ENCODE peak calls at places on chromosomes 1 and 21, in four cellular contexts. Q, D, U and M are unnamed samples. For H3K4me1, the result is how much of the 10 kb centered on the place peaks cover.

GRCh38 chr21:43645414-43645891 is 13.8 kb downstream of the HSF2BP start:
- DNase-seq in Q (peak), D (peak), U (peak), M (peak)

GRCh38 chr1:149936076-149936991 is at the start of gene MTMR11:
- DNase-seq in Q (no peak), D (peak), U (peak), M (no peak)

GRCh38 chr1:155309423-155310021 is 856 bp downstream of the FDPS start:
- DNase-seq in Q (no peak), D (no peak), U (peak), M (peak)

GRCh38 chr1:68175621-68176398 is 56.5 kb downstream of the WLS start:
- DNase-seq in Q (no peak), D (peak), U (peak), M (no peak)

GRCh38 chr1:22223176-22223575 is 80.3 kb upstream of the WNT4 start:
- DNase-seq in Q (no peak), D (no peak), U (no peak), M (no peak)

GRCh38 chr1:230194525-230194924 is 127.5 kb downstream of the GALNT2 start:
- DNase-seq in Q (no peak), D (no peak), U (no peak), M (no peak)

GRCh38 chr1:41386190-41386518 is 24.9 kb downstream of the FOXO6 start:
- DNase-seq in Q (no peak), D (no peak), U (no peak), M (no peak)

GRCh38 chr1:10046356-10047085 is 13.8 kb downstream of the UBE4B start:
- DNase-seq in Q (no peak), D (no peak), U (no peak), M (no peak)

GRCh38 chr1:33055210-33055991 is 18.7 kb upstream of the AK2 start:
- DNase-seq in Q (peak), D (peak), U (peak), M (peak)

GRCh38 chr1:28329395-28330153 is 734 bp downstream of the MED18 start:
- DNase-seq in Q (peak), D (no peak), U (peak), M (peak)

GRCh38 chr21:23858878-23859277 is 1748.4 kb downstream of the MRPL39 start:
- DNase-seq in Q (no peak), D (no peak), U (no peak), M (no peak)

GRCh38 chr1:48026275-48026674 is 29.1 kb upstream of the TRABD2B start:
- DNase-seq in Q (no peak), D (peak), U (peak), M (no peak)

GRCh38 chr1:152654110-152654509 is 9.1 kb upstream of the LCE2D start:
- DNase-seq in Q (peak), D (peak), U (no peak), M (peak)

GRCh38 chr1:175075572-175076568 is 8.2 kb downstream of the TNN start:
- DNase-seq in Q (peak), D (peak), U (no peak), M (no peak)

GRCh38 chr1:111618953-111619634 is 495 bp upstream of the RAP1A start:
- DNase-seq in Q (no peak), D (peak), U (no peak), M (no peak)

GRCh38 chr21:42315296-42315891 is at the start of gene TFF3:
- DNase-seq in Q (no peak), D (no peak), U (peak), M (no peak)

GRCh38 chr1:168050307-168050706 is 86.4 kb downstream of the GPR161 start:
- DNase-seq in Q (no peak), D (no peak), U (no peak), M (no peak)

GRCh38 chr1:37557402-37557801 is 662 bp downstream of the DNALI1 start:
- DNase-seq in Q (no peak), D (no peak), U (no peak), M (no peak)

GRCh38 chr1:55457874-55458273 is 242.7 kb upstream of the USP24 start:
- DNase-seq in Q (no peak), D (no peak), U (no peak), M (no peak)

GRCh38 chr1:178612261-178612660 is 99.4 kb downstream of the TEX35 start:
- DNase-seq in Q (no peak), D (peak), U (no peak), M (no peak)

GRCh38 chr1:213326666-213327317 is 275.8 kb downstream of the RPS6KC1 start:
- DNase-seq in Q (no peak), D (peak), U (no peak), M (no peak)

GRCh38 chr1:6401673-6402072 is 8.1 kb upstream of the ACOT7 start:
- DNase-seq in Q (no peak), D (peak), U (no peak), M (no peak)

GRCh38 chr1:27026621-27027574 is 14.2 kb upstream of the TENT5B start:
- DNase-seq in Q (peak), D (peak), U (peak), M (no peak)

GRCh38 chr21:39180429-39181019 is 2.7 kb downstream of the PSMG1 start:
- DNase-seq in Q (no peak), D (no peak), U (no peak), M (peak)

GRCh38 chr1:3156936-3157335 is 87.9 kb downstream of the PRDM16 start:
- DNase-seq in Q (no peak), D (no peak), U (no peak), M (no peak)

GRCh38 chr1:3160647-3161046 is 91.6 kb downstream of the PRDM16 start:
- DNase-seq in Q (no peak), D (no peak), U (no peak), M (no peak)

GRCh38 chr1:3159996-3160395 is 91.0 kb downstream of the PRDM16 start:
- DNase-seq in Q (no peak), D (no peak), U (no peak), M (no peak)

GRCh38 chr1:3159121-3159520 is 90.1 kb downstream of the PRDM16 start:
- DNase-seq in Q (no peak), D (no peak), U (no peak), M (no peak)

DNA sequence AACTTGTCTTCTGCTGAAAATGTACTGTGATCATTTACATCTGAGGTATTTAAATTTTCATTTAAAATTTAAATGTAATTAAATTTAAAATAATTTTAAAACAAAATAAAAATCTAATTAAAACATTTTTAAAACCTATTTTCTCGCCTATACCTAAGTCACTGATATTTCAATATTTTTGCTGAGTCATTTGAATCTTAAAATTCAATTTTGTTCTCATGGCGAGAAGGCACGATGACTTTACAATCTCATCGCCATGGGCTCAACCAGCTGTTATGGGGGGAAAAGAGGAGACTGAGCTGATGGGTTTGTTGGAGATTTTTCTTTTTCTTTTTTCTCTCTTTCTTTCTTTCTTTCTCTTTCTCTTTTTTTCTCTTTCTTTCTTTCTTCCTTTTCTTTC is 89.3 kb downstream of the PRDM16 start:
- DNase-seq in Q (no peak), D (no peak), U (no peak), M (no peak)
- H3K4me2 ChIP-seq in Q (no peak), D (no peak), U (no peak), M (no peak)

DNA sequence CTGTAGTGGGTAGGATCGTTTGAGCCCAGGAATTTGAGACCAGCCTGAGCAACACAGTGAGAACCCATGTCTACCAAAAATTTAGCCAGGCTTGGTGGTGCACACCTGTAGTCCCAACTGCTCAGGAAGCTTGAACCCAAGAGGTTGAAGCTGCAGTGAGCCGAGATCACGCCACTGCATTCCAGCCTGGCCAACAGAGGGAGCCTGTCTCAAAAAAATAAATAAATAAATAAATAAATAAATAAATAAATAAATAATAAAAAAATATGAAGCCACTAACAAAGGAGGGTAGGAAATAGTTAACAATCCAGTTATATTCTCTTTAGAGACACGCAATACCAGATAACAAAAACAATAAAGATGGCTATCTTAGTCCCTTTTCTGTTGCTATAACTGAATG is 11.9 kb upstream of the CBR3 start:
- DNase-seq in Q (no peak), D (no peak), U (no peak), M (no peak)
- TF ChIP-seq CTCF in Q (peak), D (peak), U (peak), M (peak)

DNA sequence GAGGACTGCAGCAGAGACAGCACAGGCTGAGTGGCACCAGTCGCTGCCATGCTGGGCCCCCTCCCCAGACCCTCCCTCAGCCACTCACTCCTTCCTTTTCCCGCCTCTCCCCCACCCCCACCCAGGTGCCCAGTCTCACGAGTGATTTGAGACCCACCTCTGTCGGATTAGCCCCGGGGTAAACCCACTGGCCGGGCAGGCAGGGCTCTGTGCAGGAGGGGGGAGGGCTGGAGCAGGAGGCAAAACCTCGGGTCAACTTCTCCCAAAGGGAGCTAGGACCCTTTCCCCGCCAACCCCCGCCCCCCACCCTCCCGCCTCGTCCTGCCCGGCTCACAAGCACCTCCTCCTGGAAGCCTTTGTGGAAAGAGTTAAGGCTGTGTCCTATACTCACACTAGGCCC is 3.5 kb upstream of the MRPL24 start:
- DNase-seq in Q (no peak), D (no peak), U (no peak), M (no peak)
- H3K4me1 ChIP-seq in Q (under half), D (under half), U (under half), M (half or more)

DNA sequence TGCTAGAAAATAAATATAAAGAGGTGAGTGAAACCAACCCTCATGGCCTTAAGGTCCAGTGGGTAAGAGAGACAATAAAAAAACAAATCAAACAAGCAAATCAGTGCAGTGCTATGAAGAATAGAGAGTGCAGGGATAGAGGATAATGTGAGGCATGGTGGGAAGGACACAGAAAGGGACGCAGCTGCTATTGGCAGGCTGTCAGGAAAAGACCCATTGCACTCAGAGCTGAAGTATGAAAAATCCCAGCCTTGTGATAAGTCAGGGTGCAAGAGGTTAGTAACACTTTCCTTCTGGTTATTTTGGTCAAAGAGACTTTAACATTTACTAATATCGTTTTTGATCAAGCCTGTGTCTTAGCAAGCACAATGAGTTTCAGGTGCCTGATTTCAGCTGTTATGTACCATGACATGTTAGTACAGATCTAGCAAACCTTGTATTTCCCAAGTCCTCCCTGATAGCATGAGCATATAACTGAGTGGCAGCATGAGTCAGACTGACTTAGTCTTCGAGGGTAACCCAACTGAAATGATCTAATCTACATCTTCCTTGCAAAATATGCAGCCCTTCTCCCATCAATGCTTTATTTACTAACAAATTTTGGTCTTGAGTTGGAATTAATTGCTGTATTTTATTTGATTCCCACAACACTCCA is 31.7 kb downstream of the CHML start:
- DNase-seq in Q (no peak), D (peak), U (no peak), M (no peak)
- H3K4me2 ChIP-seq in Q (no peak), D (peak), U (no peak), M (no peak)